ENCODE peak calls at places on chromosomes 5 and 9, in six cellular contexts. L is Panc1, P is DND-41, Y is right lobe of liver, U is HL-60, X is aorta. H is an unnamed sample.
A peak's percentile ranks its signal among the peaks of the same experiment; 100 is the strongest.

GRCh38 chr5:75054110-75054930 is 2.0 kb upstream of the GCNT4 start:
- DNase-seq in X (peak; percentile 78), L (no peak), Y (peak; percentile 46), P (no peak), U (no peak), H (no peak)

GRCh38 chr5:32230356-32231099 is 56.4 kb upstream of the GOLPH3 start:
- DNase-seq in U (peak; percentile 78), Y (peak; percentile 14), P (no peak), X (no peak), L (no peak), H (no peak)

GRCh38 chr5:126385509-126385908 is 37.7 kb upstream of the GRAMD2B start:
- DNase-seq in Y (no peak), X (no peak), P (no peak), U (no peak), L (no peak), H (no peak)

GRCh38 chr5:29367176-29367833 is 1826.2 kb upstream of the CDH6 start:
- DNase-seq in L (no peak), P (no peak), U (no peak), X (no peak), Y (no peak), H (no peak)

GRCh38 chr5:159978358-159978757 is 30.6 kb upstream of the TTC1 start:
- DNase-seq in P (no peak), X (no peak), Y (no peak), L (no peak), U (no peak), H (no peak)

GRCh38 chr9:72856985-72857631 is 95.7 kb downstream of the ALDH1A1 start:
- DNase-seq in U (peak; percentile 23), Y (no peak), L (no peak), X (no peak), P (peak; percentile 17), H (no peak)

GRCh38 chr5:87233122-87233521 is 34.6 kb upstream of the RASA1 start:
- DNase-seq in X (no peak), U (peak; percentile 1), L (no peak), P (no peak), Y (no peak), H (no peak)

GRCh38 chr5:173094012-173094661 is 38.0 kb downstream of the CREBRF start:
- DNase-seq in X (no peak), Y (no peak), U (no peak), L (no peak), P (no peak), H (no peak)

GRCh38 chr5:134113572-134113907 is 941 bp upstream of the TCF7 start:
- DNase-seq in L (no peak), U (no peak), X (no peak), P (no peak), Y (no peak), H (no peak)

GRCh38 chr5:167549763-167550162 is 741.7 kb upstream of the WWC1 start:
- DNase-seq in X (no peak), Y (no peak), P (no peak), L (no peak), U (no peak), H (no peak)

GRCh38 chr5:157546456-157547100 is 29.0 kb downstream of the ADAM19 start:
- DNase-seq in P (no peak), X (no peak), Y (no peak), U (no peak), L (no peak), H (no peak)

GRCh38 chr5:170606939-170607338 is 103.1 kb downstream of the KCNIP1 start:
- DNase-seq in U (no peak), P (no peak), L (no peak), Y (no peak), X (no peak), H (no peak)

GRCh38 chr5:134070979-134071849 is 43.3 kb upstream of the TCF7 start:
- DNase-seq in U (no peak), L (no peak), Y (no peak), X (peak; percentile 70), P (no peak), H (no peak)

GRCh38 chr9:131682261-131682660 is 57.6 kb downstream of the RAPGEF1 start:
- DNase-seq in L (no peak), Y (peak; percentile 35), P (no peak), U (no peak), X (no peak), H (no peak)

GRCh38 chr5:179906795-179907569 is 715 bp downstream of the TBC1D9B start:
- DNase-seq in Y (peak; percentile 62), P (peak; percentile 57), U (peak; percentile 45), X (peak; percentile 82), L (no peak), H (no peak)

GRCh38 chr5:174723315-174723978 is 935 bp upstream of the MSX2 start:
- DNase-seq in L (no peak), U (no peak), X (no peak), P (no peak), Y (no peak), H (no peak)
- H3K27me3 ChIP-seq in L (peaks cover 14% of the 10 kb centered on the region), U (peaks cover 74% of the 10 kb centered on the region), X (no peaks in the 10 kb centered on the region), P (no peaks in the 10 kb centered on the region), Y (no peaks in the 10 kb centered on the region), H (peaks cover 93% of the 10 kb centered on the region)

GRCh38 chr9:112872019-112872418 is 18.7 kb downstream of the SLC46A2 start:
- DNase-seq in L (no peak), U (peak; percentile 32), P (no peak), Y (no peak), X (no peak), H (no peak)

GRCh38 chr9:112869917-112870316 is 20.8 kb downstream of the SLC46A2 start:
- DNase-seq in P (no peak), L (no peak), U (no peak), Y (no peak), X (no peak), H (no peak)

GRCh38 chr9:112868956-112869594 is 21.6 kb downstream of the SLC46A2 start:
- DNase-seq in U (no peak), Y (no peak), X (no peak), P (no peak), L (no peak), H (no peak)

GRCh38 chr9:112868461-112868860 is 22.2 kb downstream of the SLC46A2 start:
- DNase-seq in L (no peak), X (no peak), Y (no peak), P (no peak), U (no peak), H (no peak)

GRCh38 chr9:112870556-112870955 is 20.1 kb downstream of the SLC46A2 start:
- DNase-seq in X (no peak), U (no peak), L (no peak), P (no peak), Y (no peak), H (no peak)
- H3K27me3 ChIP-seq in X (no peaks in the 10 kb centered on the region), U (no peaks in the 10 kb centered on the region), L (no peaks in the 10 kb centered on the region), P (no peaks in the 10 kb centered on the region), Y (no peaks in the 10 kb centered on the region), H (no peaks in the 10 kb centered on the region)

GRCh38 chr9:93978498-93978897 is 23.3 kb upstream of the BARX1 start:
- DNase-seq in Y (no peak), X (no peak), U (no peak), P (no peak), L (no peak), H (no peak)

GRCh38 chr9:93976973-93977372 is 21.8 kb upstream of the BARX1 start:
- DNase-seq in P (no peak), X (no peak), U (no peak), L (no peak), Y (no peak), H (no peak)

GRCh38 chr9:93976081-93976480 is 20.9 kb upstream of the BARX1 start:
- DNase-seq in Y (no peak), P (no peak), L (no peak), X (no peak), U (no peak), H (no peak)

GRCh38 chr9:93969328-93969661 is 14.1 kb upstream of the BARX1 start:
- DNase-seq in P (no peak), Y (no peak), L (no peak), X (no peak), U (no peak), H (no peak)

GRCh38 chr9:93974151-93974550 is 19.0 kb upstream of the BARX1 start:
- DNase-seq in L (no peak), Y (peak; percentile 66), U (no peak), P (no peak), X (no peak), H (no peak)
- H3K27me3 ChIP-seq in L (no peaks in the 10 kb centered on the region), Y (no peaks in the 10 kb centered on the region), U (no peaks in the 10 kb centered on the region), P (no peaks in the 10 kb centered on the region), X (no peaks in the 10 kb centered on the region), H (no peaks in the 10 kb centered on the region)

GRCh38 chr9:126528111-126528510 is 85.6 kb upstream of the LMX1B start:
- DNase-seq in U (no peak), L (no peak), X (peak; percentile 64), Y (no peak), P (no peak), H (no peak)

GRCh38 chr9:126531035-126531571 is 82.6 kb upstream of the LMX1B start:
- DNase-seq in P (no peak), L (no peak), U (no peak), X (peak; percentile 15), Y (no peak), H (no peak)

GRCh38 chr9:126527109-126527825 is 86.5 kb upstream of the LMX1B start:
- DNase-seq in Y (peak; percentile 49), P (no peak), X (peak; percentile 34), U (no peak), L (no peak), H (no peak)

GRCh38 chr9:126526218-126527108 is 87.3 kb upstream of the LMX1B start:
- DNase-seq in U (no peak), L (no peak), P (no peak), Y (no peak), X (peak; percentile 65), H (no peak)

GRCh38 chr9:126528967-126529366 is 84.8 kb upstream of the LMX1B start:
- DNase-seq in X (peak; percentile 32), P (no peak), L (no peak), Y (no peak), U (no peak), H (no peak)
- H3K27me3 ChIP-seq in X (no peaks in the 10 kb centered on the region), P (peaks cover 10% of the 10 kb centered on the region), L (no peaks in the 10 kb centered on the region), Y (no peaks in the 10 kb centered on the region), U (no peaks in the 10 kb centered on the region), H (peaks cover 4% of the 10 kb centered on the region)

DNA sequence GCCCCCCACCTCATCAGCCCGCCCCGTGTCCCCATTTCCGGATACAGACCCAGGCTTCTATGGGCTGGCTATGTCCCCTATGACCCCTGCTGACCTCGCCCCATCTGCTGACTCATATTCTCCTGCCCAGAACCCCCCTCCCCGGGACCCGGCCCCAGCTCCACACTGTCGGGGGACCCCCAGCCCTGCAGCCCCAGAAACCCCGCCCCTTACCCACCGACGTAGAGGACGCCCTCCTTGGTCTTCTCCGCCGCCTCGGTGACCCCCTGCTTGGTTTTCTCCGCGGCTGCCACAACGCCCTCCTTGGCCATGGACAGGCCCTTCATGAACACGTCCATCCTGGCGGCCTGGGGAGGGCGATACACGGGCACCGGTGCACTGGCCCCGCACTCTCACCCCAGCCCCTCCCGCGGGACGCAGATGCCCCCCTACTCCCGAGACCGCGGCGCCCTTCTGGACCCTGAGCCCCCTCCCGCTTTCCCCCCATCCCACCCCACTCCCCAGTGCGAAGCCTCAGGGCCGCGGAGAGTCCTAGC is 949 bp downstream of the SNCB start:
- DNase-seq in U (no peak), P (no peak), X (peak; percentile 73), Y (no peak), L (no peak), H (no peak)
- H3K27me3 ChIP-seq in U (peaks cover 55% of the 10 kb centered on the region), P (peaks cover 10% of the 10 kb centered on the region), X (no peaks in the 10 kb centered on the region), Y (peaks cover 5% of the 10 kb centered on the region), L (peaks cover 14% of the 10 kb centered on the region), H (peaks cover 67% of the 10 kb centered on the region)

GRCh38 chr5:3185488-3185887 is 410.1 kb upstream of the IRX1 start:
- DNase-seq in Y (no peak), X (no peak), L (no peak), U (no peak), P (no peak), H (no peak)
- H3K27me3 ChIP-seq in Y (no peaks in the 10 kb centered on the region), X (no peaks in the 10 kb centered on the region), L (peaks cover 5% of the 10 kb centered on the region), U (no peaks in the 10 kb centered on the region), P (no peaks in the 10 kb centered on the region), H (no peaks in the 10 kb centered on the region)

H was measured in CD4-positive, alpha-beta T cell.